ENCODE peak calls at places on chromosomes 13 and 19, in six cellular contexts. Y is fibroblast of lung, L is heart right ventricle, H is iPS DF 6.9, G is breast epithelium, U is prostate gland. P is an unnamed sample. For H3K27me3 and H3K4me1, the result is how much of the 10 kb centered on the place peaks cover.

GRCh38 chr19:9936151-9937000 is at the start of gene OLFM2:
- DNase-seq in Y (no peak), L (no peak), H (no peak), G (no peak), U (no peak), P (no peak)

GRCh38 chr13:20425819-20426219 is 99.8 kb downstream of the CRYL1 start:
- DNase-seq in Y (no peak), L (no peak), H (no peak), G (no peak), U (no peak), P (no peak)

GRCh38 chr19:32911467-32911866 is 41.9 kb upstream of the SLC7A9 start:
- DNase-seq in Y (no peak), L (no peak), H (no peak), G (no peak), U (no peak), P (no peak)

GRCh38 chr13:20405691-20406090 is 120.0 kb downstream of the CRYL1 start:
- DNase-seq in Y (no peak), L (no peak), H (no peak), G (no peak), U (no peak), P (no peak)

GRCh38 chr19:14265285-14266036 is 59.5 kb upstream of the ADGRL1 start:
- DNase-seq in Y (no peak), L (no peak), H (no peak), G (no peak), U (no peak), P (no peak)

GRCh38 chr13:104426435-104426834 is 1360.2 kb upstream of the SLC10A2 start:
- DNase-seq in Y (no peak), L (no peak), H (no peak), G (no peak), U (no peak), P (no peak)

GRCh38 chr13:30862707-30863106 is 43.4 kb upstream of the MEDAG start:
- DNase-seq in Y (no peak), L (no peak), H (no peak), G (no peak), U (peak), P (no peak)

GRCh38 chr13:27370305-27370853 is 54.0 kb upstream of the GTF3A start:
- DNase-seq in Y (no peak), L (no peak), H (no peak), G (no peak), U (no peak), P (no peak)

GRCh38 chr13:30870049-30870884 is 35.8 kb upstream of the MEDAG start:
- DNase-seq in Y (peak), L (peak), H (no peak), G (no peak), U (no peak), P (peak)

GRCh38 chr13:33204130-33204927 is 81.2 kb downstream of the STARD13 start:
- DNase-seq in Y (peak), L (peak), H (no peak), G (no peak), U (no peak), P (no peak)

GRCh38 chr19:32809254-32809653 is 60.3 kb downstream of the SLC7A9 start:
- DNase-seq in Y (no peak), L (no peak), H (no peak), G (no peak), U (peak), P (peak)

GRCh38 chr19:41877916-41878905 is 1.1 kb downstream of the CD79A start:
- DNase-seq in Y (no peak), L (no peak), H (no peak), G (no peak), U (no peak), P (no peak)

GRCh38 chr13:95481051-95481775 is 71.3 kb upstream of the CLDN10 start:
- DNase-seq in Y (peak), L (no peak), H (no peak), G (no peak), U (no peak), P (no peak)

GRCh38 chr19:15922021-15922420 is 12.3 kb downstream of the CYP4F11 start:
- DNase-seq in Y (no peak), L (no peak), H (no peak), G (no peak), U (no peak), P (no peak)

GRCh38 chr13:53001444-53001843 is 27.2 kb upstream of the OLFM4 start:
- DNase-seq in Y (no peak), L (no peak), H (no peak), G (no peak), U (peak), P (no peak)

GRCh38 chr13:62973804-62974203 is 1558.2 kb upstream of the PCDH20 start:
- DNase-seq in Y (no peak), L (no peak), H (no peak), G (no peak), U (no peak), P (no peak)

GRCh38 chr19:29106353-29106885 is 106.5 kb downstream of the UQCRFS1 start:
- DNase-seq in Y (no peak), L (no peak), H (no peak), G (no peak), U (no peak), P (no peak)

GRCh38 chr19:47406711-47407416 is 12.5 kb downstream of the MEIS3 start:
- DNase-seq in Y (no peak), L (no peak), H (no peak), G (no peak), U (no peak), P (no peak)

GRCh38 chr13:43664700-43665191 is 122.0 kb downstream of the ENOX1 start:
- DNase-seq in Y (peak), L (no peak), H (no peak), G (no peak), U (peak), P (peak)

GRCh38 chr13:41645313-41645712 is 188.0 kb downstream of the RGCC start:
- DNase-seq in Y (peak), L (no peak), H (no peak), G (no peak), U (peak), P (peak)

GRCh38 chr13:21436582-21436981 is 22.5 kb downstream of the ZDHHC20 start:
- DNase-seq in Y (no peak), L (no peak), H (no peak), G (no peak), U (no peak), P (no peak)

GRCh38 chr13:44088911-44089851 is 209.5 kb downstream of the LACC1 start:
- DNase-seq in Y (no peak), L (no peak), H (no peak), G (no peak), U (no peak), P (no peak)

GRCh38 chr19:15456871-15457700 is 7.3 kb downstream of the RASAL3 start:
- DNase-seq in Y (no peak), L (no peak), H (peak), G (no peak), U (no peak), P (peak)

GRCh38 chr19:15576526-15577156 is 38.4 kb upstream of the CYP4F8 start:
- DNase-seq in Y (no peak), L (no peak), H (no peak), G (no peak), U (no peak), P (no peak)

GRCh38 chr19:4775627-4776152 is 15.8 kb upstream of the FEM1A start:
- DNase-seq in Y (no peak), L (no peak), H (no peak), G (no peak), U (no peak), P (no peak)
- H3K27me3 ChIP-seq in Y (under half), L (under half), H (under half), G (under half), U (under half), P (under half)

GRCh38 chr13:102131246-102131645 is 270.6 kb downstream of the FGF14 start:
- DNase-seq in Y (no peak), L (no peak), H (no peak), G (no peak), U (no peak), P (no peak)
- H3K4me1 ChIP-seq in Y (under half), L (under half), H (under half), G (under half), U (under half), P (under half)

DNA sequence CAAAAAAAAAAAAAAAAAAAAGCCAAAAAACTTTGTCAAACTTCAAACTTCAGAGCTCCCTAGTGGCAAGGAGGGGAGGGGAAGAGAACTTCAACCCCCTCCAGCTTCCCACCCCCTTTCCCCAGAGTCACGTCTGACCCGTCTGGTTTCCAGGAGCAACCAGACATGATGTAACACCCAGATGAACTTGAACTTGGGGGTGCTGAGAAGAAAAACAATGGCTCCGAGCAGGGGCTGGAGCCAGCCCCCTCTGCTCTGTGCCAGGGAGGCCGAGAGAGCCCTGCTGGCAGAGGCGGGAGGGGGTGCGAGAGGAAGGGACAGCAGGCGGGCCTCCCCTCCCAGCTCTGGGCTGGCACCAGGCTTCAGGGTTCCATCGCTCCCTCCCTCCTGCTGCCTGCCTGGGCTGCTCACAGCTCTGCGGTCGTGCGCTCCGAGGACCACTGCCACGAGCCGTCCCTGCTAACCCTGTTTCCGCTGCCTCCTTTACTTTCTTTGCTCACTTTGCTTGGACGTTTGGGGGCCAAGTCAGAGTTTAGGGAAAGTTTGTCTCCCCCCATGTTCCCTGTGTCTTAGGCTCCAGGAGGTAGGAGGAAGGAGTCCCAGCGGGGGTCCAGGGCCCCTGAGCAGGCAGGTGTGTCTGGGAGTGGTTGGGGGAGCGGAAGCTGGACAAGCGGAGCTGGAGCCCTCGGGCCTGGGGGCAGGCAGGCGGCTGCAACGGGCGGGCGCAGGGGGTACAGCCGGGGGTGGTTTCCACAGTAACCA is 11.1 kb downstream of the LYL1 start:
- DNase-seq in Y (peak), L (peak), H (no peak), G (no peak), U (no peak), P (no peak)
- H3K27me3 ChIP-seq in Y (under half), L (under half), H (under half), G (under half), U (under half), P (under half)

GRCh38 chr19:2043269-2043641 is 7.8 kb downstream of the MKNK2 start:
- DNase-seq in Y (no peak), L (peak), H (no peak), G (no peak), U (no peak), P (no peak)
- H3K4me1 ChIP-seq in Y (under half), L (half or more), H (under half), G (under half), U (half or more), P (under half)

GRCh38 chr19:55149078-55150003 is at the start of gene TNNT1:
- DNase-seq in Y (no peak), L (no peak), H (no peak), G (no peak), U (no peak), P (no peak)

GRCh38 chr19:55147408-55148251 is 1.4 kb downstream of the TNNT1 start:
- DNase-seq in Y (no peak), L (no peak), H (no peak), G (no peak), U (no peak), P (no peak)

GRCh38 chr19:55156202-55157063 is 1.1 kb downstream of the TNNI3 start:
- DNase-seq in Y (peak), L (peak), H (no peak), G (no peak), U (no peak), P (peak)

GRCh38 chr19:55153652-55154264 is 3.8 kb downstream of the TNNI3 start:
- DNase-seq in Y (no peak), L (no peak), H (no peak), G (no peak), U (no peak), P (no peak)

GRCh38 chr19:55152017-55152416 is 3.0 kb upstream of the TNNT1 start:
- DNase-seq in Y (no peak), L (no peak), H (no peak), G (no peak), U (no peak), P (no peak)
- H3K27me3 ChIP-seq in Y (under half), L (under half), H (under half), G (half or more), U (under half), P (under half)

GRCh38 chr13:112580211-112580610 is 7.7 kb downstream of the TUBGCP3 start:
- DNase-seq in Y (no peak), L (no peak), H (no peak), G (no peak), U (no peak), P (no peak)

GRCh38 chr13:112580912-112581311 is 7.0 kb downstream of the TUBGCP3 start:
- DNase-seq in Y (no peak), L (no peak), H (no peak), G (no peak), U (no peak), P (no peak)

GRCh38 chr13:112583592-112584277 is 4.2 kb downstream of the TUBGCP3 start:
- DNase-seq in Y (no peak), L (peak), H (no peak), G (no peak), U (no peak), P (no peak)

GRCh38 chr13:112579310-112579843 is 8.6 kb downstream of the TUBGCP3 start:
- DNase-seq in Y (no peak), L (no peak), H (no peak), G (no peak), U (no peak), P (no peak)

DNA sequence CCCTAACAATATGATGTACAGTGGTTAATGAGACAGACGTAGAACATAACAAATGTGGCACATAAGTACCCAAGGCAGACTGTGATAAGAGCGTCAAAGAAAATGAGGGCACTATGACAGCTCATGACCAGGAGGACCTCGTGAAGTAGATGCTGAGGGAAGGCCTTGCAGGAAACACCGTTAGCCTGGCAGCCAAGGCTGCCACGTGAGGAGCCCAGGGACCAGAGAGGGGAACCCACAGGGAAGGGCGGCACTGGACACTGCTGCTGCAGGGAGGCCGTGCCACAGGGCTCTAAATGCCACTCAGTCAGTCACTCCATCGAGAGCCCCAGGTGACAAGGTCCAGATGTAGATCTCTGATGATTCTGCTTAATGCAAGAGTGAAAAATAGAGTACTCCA is 5.6 kb downstream of the TUBGCP3 start:
- DNase-seq in Y (no peak), L (no peak), H (no peak), G (no peak), U (no peak), P (no peak)
- H3K4me1 ChIP-seq in Y (under half), L (under half), H (under half), G (under half), U (under half), P (under half)

GRCh38 chr13:112617754-112618375 is 29.9 kb upstream of the TUBGCP3 start:
- DNase-seq in Y (no peak), L (no peak), H (no peak), G (no peak), U (no peak), P (no peak)
- H3K27me3 ChIP-seq in Y (under half), L (under half), H (under half), G (under half), U (under half), P (under half)

GRCh38 chr19:35214766-35215422 is 13.6 kb downstream of the FAM187B start:
- DNase-seq in Y (no peak), L (no peak), H (no peak), G (no peak), U (no peak), P (no peak)
- H3K4me1 ChIP-seq in Y (under half), L (under half), H (under half), G (under half), U (under half), P (under half)

P was measured in small intestine.